ENCODE peak calls at places on chromosomes 5 and 9, in seven cellular contexts. O, I, B, Z, C, G and M are unnamed samples.

GRCh38 chr9:79196606-79197005 is 375.2 kb upstream of the TLE4 start:
- DNase-seq in O (no peak), I (no peak), B (no peak), Z (no peak), C (no peak), G (no peak), M (no peak)

GRCh38 chr5:158843305-158843704 is 256.4 kb downstream of the EBF1 start:
- DNase-seq in O (no peak), I (no peak), B (no peak), Z (no peak), C (no peak), G (no peak), M (no peak)

GRCh38 chr5:149320791-149321330 is 24.4 kb upstream of the GRPEL2 start:
- DNase-seq in O (peak; percentile 50), I (peak; percentile 86), B (peak; percentile 62), Z (no peak), C (peak; percentile 92), G (no peak), M (peak; percentile 71)

GRCh38 chr9:119509291-119509905 is 140.2 kb upstream of the BRINP1 start:
- DNase-seq in O (no peak), I (no peak), B (no peak), Z (no peak), C (no peak), G (no peak), M (no peak)

GRCh38 chr5:97888439-97888838 is 705.4 kb upstream of the RIOK2 start:
- DNase-seq in O (no peak), I (no peak), B (no peak), Z (no peak), C (no peak), G (no peak), M (no peak)

GRCh38 chr9:131960805-131961495 is 118.7 kb downstream of the MED27 start:
- DNase-seq in O (no peak), I (peak; percentile 88), B (no peak), Z (no peak), C (no peak), G (no peak), M (peak; percentile 40)

GRCh38 chr9:35096035-35096849 is at the start of gene PIGO:
- DNase-seq in O (peak; percentile 86), I (peak; percentile 78), B (peak; percentile 38), Z (peak; percentile 83), C (peak; percentile 70), G (peak; percentile 62), M (peak; percentile 83)

GRCh38 chr9:96232539-96233241 is 69.3 kb downstream of the HSD17B3 start:
- DNase-seq in O (peak; percentile 67), I (peak; percentile 78), B (no peak), Z (peak; percentile 27), C (peak; percentile 72), G (peak; percentile 12), M (no peak)

GRCh38 chr9:1458503-1458902 is 408.3 kb downstream of the DMRT2 start:
- DNase-seq in O (no peak), I (peak; percentile 49), B (no peak), Z (no peak), C (peak; percentile 6), G (no peak), M (no peak)

GRCh38 chr9:136297016-136297691 is 6.7 kb downstream of the CCDC187 start:
- DNase-seq in O (no peak), I (no peak), B (no peak), Z (no peak), C (no peak), G (no peak), M (no peak)

GRCh38 chr5:130337179-130337888 is 433.1 kb downstream of the CHSY3 start:
- DNase-seq in O (no peak), I (peak; percentile 33), B (no peak), Z (no peak), C (peak; percentile 21), G (no peak), M (no peak)

GRCh38 chr5:36392186-36392585 is 90.5 kb upstream of the RANBP3L start:
- DNase-seq in O (no peak), I (no peak), B (no peak), Z (no peak), C (no peak), G (no peak), M (no peak)

GRCh38 chr5:178234753-178235599 is 2.4 kb upstream of the PHYKPL start:
- DNase-seq in O (peak; percentile 87), I (peak; percentile 78), B (peak; percentile 20), Z (peak; percentile 61), C (peak; percentile 77), G (peak; percentile 40), M (no peak)

GRCh38 chr9:104361207-104361606 is 142.9 kb upstream of the OR13F1 start:
- DNase-seq in O (no peak), I (no peak), B (no peak), Z (no peak), C (no peak), G (no peak), M (no peak)

GRCh38 chr5:172303996-172304335 is 20.4 kb upstream of the UBTD2 start:
- DNase-seq in O (no peak), I (no peak), B (no peak), Z (no peak), C (no peak), G (no peak), M (no peak)

GRCh38 chr9:79446540-79447307 is 125.0 kb upstream of the TLE4 start:
- DNase-seq in O (peak; percentile 74), I (no peak), B (no peak), Z (no peak), C (no peak), G (no peak), M (no peak)

GRCh38 chr9:134563397-134563796 is 78.2 kb upstream of the COL5A1 start:
- DNase-seq in O (no peak), I (no peak), B (no peak), Z (no peak), C (no peak), G (no peak), M (no peak)